ENCODE peak calls at places on chromosomes 7 and 10, in six cellular contexts. One of them, this sample, is unnamed.

GRCh38 chr7:69185170-69185569 is 413.1 kb upstream of the AUTS2 start:
- DNase-seq in mesendoderm: no peak
- DNase-seq in H1: no peak
- DNase-seq in trophoblast cell: no peak
- DNase-seq in IMR-90: no peak
- DNase-seq in neuronal stem cell: no peak
- DNase-seq in this sample: no peak

GRCh38 chr10:59177031-59177861 is 803 bp downstream of the PHYHIPL start:
- DNase-seq in mesendoderm: peak
- DNase-seq in IMR-90: peak
- DNase-seq in neuronal stem cell: peak
- DNase-seq in trophoblast cell: peak
- DNase-seq in H1: no peak
- DNase-seq in this sample: peak

GRCh38 chr7:135538387-135538786 is 19.3 kb upstream of the NUP205 start:
- DNase-seq in mesendoderm: no peak
- DNase-seq in IMR-90: no peak
- DNase-seq in neuronal stem cell: no peak
- DNase-seq in trophoblast cell: no peak
- DNase-seq in H1: no peak
- DNase-seq in this sample: no peak

GRCh38 chr7:80960228-80960627 is 41.4 kb upstream of the SEMA3C start:
- DNase-seq in IMR-90: no peak
- DNase-seq in neuronal stem cell: no peak
- DNase-seq in H1: no peak
- DNase-seq in trophoblast cell: no peak
- DNase-seq in mesendoderm: no peak
- DNase-seq in this sample: no peak

GRCh38 chr10:33476757-33477273 is 142.3 kb upstream of the NRP1 start:
- DNase-seq in H1: no peak
- DNase-seq in IMR-90: no peak
- DNase-seq in neuronal stem cell: no peak
- DNase-seq in trophoblast cell: no peak
- DNase-seq in mesendoderm: no peak
- DNase-seq in this sample: no peak

GRCh38 chr7:45456747-45457146 is 117.4 kb upstream of the ADCY1 start:
- DNase-seq in mesendoderm: no peak
- DNase-seq in trophoblast cell: no peak
- DNase-seq in H1: no peak
- DNase-seq in neuronal stem cell: no peak
- DNase-seq in IMR-90: no peak
- DNase-seq in this sample: no peak

GRCh38 chr10:102603946-102604345 is 40.3 kb upstream of the TRIM8 start:
- DNase-seq in IMR-90: peak
- DNase-seq in mesendoderm: no peak
- DNase-seq in trophoblast cell: no peak
- DNase-seq in H1: no peak
- DNase-seq in neuronal stem cell: no peak
- DNase-seq in this sample: peak

GRCh38 chr10:92800122-92800521 is 48.2 kb upstream of the EXOC6 start:
- DNase-seq in H1: no peak
- DNase-seq in trophoblast cell: no peak
- DNase-seq in IMR-90: no peak
- DNase-seq in mesendoderm: no peak
- DNase-seq in neuronal stem cell: no peak
- DNase-seq in this sample: no peak

GRCh38 chr7:66696774-66697191 is 43.8 kb upstream of the RABGEF1 start:
- DNase-seq in neuronal stem cell: no peak
- DNase-seq in IMR-90: peak
- DNase-seq in trophoblast cell: no peak
- DNase-seq in H1: no peak
- DNase-seq in mesendoderm: no peak
- DNase-seq in this sample: peak

GRCh38 chr7:151677581-151678226 is 158.0 kb upstream of the RHEB start:
- DNase-seq in mesendoderm: no peak
- DNase-seq in trophoblast cell: no peak
- DNase-seq in IMR-90: no peak
- DNase-seq in H1: no peak
- DNase-seq in neuronal stem cell: no peak
- DNase-seq in this sample: no peak

GRCh38 chr7:74236284-74236683 is 17.9 kb downstream of the RFC2 start:
- DNase-seq in IMR-90: no peak
- DNase-seq in H1: no peak
- DNase-seq in trophoblast cell: no peak
- DNase-seq in neuronal stem cell: no peak
- DNase-seq in mesendoderm: no peak
- DNase-seq in this sample: no peak

GRCh38 chr10:126420571-126421275 is 32.4 kb upstream of the ADAM12 start:
- DNase-seq in trophoblast cell: peak
- DNase-seq in neuronal stem cell: no peak
- DNase-seq in H1: no peak
- DNase-seq in IMR-90: no peak
- DNase-seq in mesendoderm: no peak
- DNase-seq in this sample: no peak

GRCh38 chr7:90624128-90624980 is 28.2 kb downstream of the CDK14 start:
- DNase-seq in neuronal stem cell: no peak
- DNase-seq in H1: no peak
- DNase-seq in trophoblast cell: peak
- DNase-seq in IMR-90: peak
- DNase-seq in mesendoderm: peak
- DNase-seq in this sample: peak

DNA sequence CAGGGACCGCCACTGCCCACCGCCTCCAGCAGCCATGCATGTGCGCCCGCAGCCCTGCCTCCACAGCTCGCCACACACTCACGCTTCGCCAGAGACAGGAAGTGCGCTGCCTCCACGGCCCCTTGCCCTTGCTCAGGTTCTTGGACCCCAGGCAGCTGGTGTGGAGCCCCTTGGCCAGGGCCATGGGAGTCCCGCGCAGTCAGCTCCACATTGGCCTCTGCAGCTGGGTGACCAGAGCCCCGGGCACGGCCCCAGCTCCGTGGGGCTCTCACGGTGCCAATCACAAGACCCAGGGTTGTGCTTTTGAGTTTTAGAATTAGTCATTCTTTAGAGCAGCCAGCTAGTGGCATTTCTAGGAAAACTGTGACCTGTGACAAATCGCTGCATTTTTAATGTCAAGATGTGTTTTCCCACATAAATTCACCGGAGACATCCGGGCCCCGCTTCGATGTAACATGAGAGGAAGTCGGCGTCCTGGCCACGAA is 4.3 kb upstream of the UTF1 start:
- DNase-seq in H1: no peak
- DNase-seq in IMR-90: no peak
- DNase-seq in neuronal stem cell: no peak
- DNase-seq in trophoblast cell: no peak
- DNase-seq in mesendoderm: no peak
- DNase-seq in this sample: no peak
- H3K4ac ChIP-seq in H1: peak
- H3K4ac ChIP-seq in IMR-90: no peak
- H3K4ac ChIP-seq in neuronal stem cell: no peak
- H3K4ac ChIP-seq in trophoblast cell: no peak
- H3K4ac ChIP-seq in mesendoderm: peak
- H3K4ac ChIP-seq in this sample: no peak

DNA sequence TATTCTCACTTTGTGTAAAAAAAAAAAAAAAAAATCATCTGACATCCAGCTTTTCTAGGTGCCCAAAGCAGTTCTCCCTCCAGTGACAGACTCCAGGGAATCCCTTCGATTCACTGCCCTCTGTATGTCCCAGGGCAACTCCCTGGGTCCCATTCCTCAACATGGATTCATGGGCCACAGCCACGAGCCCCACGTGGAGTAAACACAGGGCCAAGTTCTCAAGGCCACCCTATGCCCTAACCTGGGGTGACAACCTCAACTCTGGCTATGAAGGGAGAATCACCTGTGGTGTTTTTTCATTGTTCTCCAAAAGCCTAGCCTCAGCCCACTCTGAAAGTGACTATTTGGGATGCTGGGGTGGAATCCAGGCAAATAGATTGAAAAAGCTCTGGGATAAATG is 3.4 kb downstream of the BNIP3 start:
- DNase-seq in neuronal stem cell: no peak
- DNase-seq in mesendoderm: no peak
- DNase-seq in trophoblast cell: no peak
- DNase-seq in IMR-90: no peak
- DNase-seq in H1: no peak
- DNase-seq in this sample: no peak
- H3K4me3 ChIP-seq in neuronal stem cell: no peak
- H3K4me3 ChIP-seq in mesendoderm: no peak
- H3K4me3 ChIP-seq in trophoblast cell: no peak
- H3K4me3 ChIP-seq in IMR-90: no peak
- H3K4me3 ChIP-seq in H1: no peak
- H3K4me3 ChIP-seq in this sample: no peak

GRCh38 chr10:73964743-73965142 is 33.2 kb upstream of the VCL start:
- DNase-seq in H1: no peak
- DNase-seq in neuronal stem cell: no peak
- DNase-seq in IMR-90: no peak
- DNase-seq in mesendoderm: no peak
- DNase-seq in trophoblast cell: no peak
- DNase-seq in this sample: no peak

GRCh38 chr10:73967544-73967943 is 30.4 kb upstream of the VCL start:
- DNase-seq in mesendoderm: peak
- DNase-seq in H1: no peak
- DNase-seq in trophoblast cell: no peak
- DNase-seq in IMR-90: no peak
- DNase-seq in neuronal stem cell: no peak
- DNase-seq in this sample: peak

GRCh38 chr10:73967022-73967429 is 30.9 kb upstream of the VCL start:
- DNase-seq in mesendoderm: peak
- DNase-seq in H1: peak
- DNase-seq in neuronal stem cell: no peak
- DNase-seq in trophoblast cell: no peak
- DNase-seq in IMR-90: no peak
- DNase-seq in this sample: peak

GRCh38 chr10:73968101-73968515 is 29.8 kb upstream of the VCL start:
- DNase-seq in H1: no peak
- DNase-seq in trophoblast cell: no peak
- DNase-seq in IMR-90: no peak
- DNase-seq in mesendoderm: peak
- DNase-seq in neuronal stem cell: no peak
- DNase-seq in this sample: peak

DNA sequence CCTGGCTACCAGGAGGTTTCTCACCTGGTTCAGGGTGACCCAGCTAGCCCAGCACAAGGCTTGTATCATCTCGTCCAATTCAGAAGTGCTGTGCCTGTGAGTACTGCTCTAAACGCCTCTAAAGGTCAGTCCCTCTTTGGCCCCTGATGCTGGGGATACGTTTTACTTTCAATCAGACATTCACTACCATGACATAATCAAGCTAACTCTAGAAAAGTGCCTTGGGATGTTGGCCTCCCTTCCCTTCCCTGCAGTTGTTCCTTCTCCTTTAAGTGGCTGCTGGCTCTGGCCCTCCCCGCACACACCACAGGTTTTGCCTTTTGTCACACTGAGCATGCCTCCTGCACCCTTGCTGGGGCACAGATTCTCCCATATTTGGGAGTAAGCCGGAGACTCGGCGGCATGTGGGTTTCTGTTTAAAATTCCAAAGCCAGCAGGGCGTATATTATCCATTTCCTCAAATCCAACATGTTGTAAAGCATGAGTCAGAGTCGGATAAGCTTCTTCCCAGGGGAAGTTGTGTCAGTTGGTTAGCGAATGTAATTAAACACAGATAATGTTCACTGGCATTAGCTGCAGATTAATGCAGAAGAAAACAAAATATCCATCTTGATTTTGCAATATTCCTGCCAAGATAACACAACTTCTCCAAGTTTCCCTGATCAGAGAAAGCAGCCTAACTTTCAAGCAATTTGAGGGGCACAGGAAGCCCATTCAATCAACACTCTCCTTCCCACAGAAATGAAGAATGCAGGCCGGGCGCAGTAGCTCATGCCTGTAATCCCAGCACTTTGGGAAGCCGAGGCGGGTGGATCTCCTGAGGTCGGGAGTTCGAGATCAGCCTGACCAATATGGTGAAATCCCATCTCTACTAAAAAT is 31.8 kb upstream of the VCL start:
- DNase-seq in trophoblast cell: peak
- DNase-seq in mesendoderm: peak
- DNase-seq in IMR-90: peak
- DNase-seq in neuronal stem cell: peak
- DNase-seq in H1: peak
- DNase-seq in this sample: peak
- H3K4ac ChIP-seq in trophoblast cell: peak
- H3K4ac ChIP-seq in mesendoderm: peak
- H3K4ac ChIP-seq in IMR-90: peak
- H3K4ac ChIP-seq in neuronal stem cell: no peak
- H3K4ac ChIP-seq in H1: peak
- H3K4ac ChIP-seq in this sample: peak

GRCh38 chr10:4038000-4038399 is 253.0 kb upstream of the KLF6 start:
- DNase-seq in H1: no peak
- DNase-seq in trophoblast cell: no peak
- DNase-seq in IMR-90: no peak
- DNase-seq in mesendoderm: no peak
- DNase-seq in neuronal stem cell: no peak
- DNase-seq in this sample: no peak

GRCh38 chr10:4033341-4033896 is 248.4 kb upstream of the KLF6 start:
- DNase-seq in neuronal stem cell: no peak
- DNase-seq in H1: no peak
- DNase-seq in trophoblast cell: no peak
- DNase-seq in IMR-90: peak
- DNase-seq in mesendoderm: no peak
- DNase-seq in this sample: peak

DNA sequence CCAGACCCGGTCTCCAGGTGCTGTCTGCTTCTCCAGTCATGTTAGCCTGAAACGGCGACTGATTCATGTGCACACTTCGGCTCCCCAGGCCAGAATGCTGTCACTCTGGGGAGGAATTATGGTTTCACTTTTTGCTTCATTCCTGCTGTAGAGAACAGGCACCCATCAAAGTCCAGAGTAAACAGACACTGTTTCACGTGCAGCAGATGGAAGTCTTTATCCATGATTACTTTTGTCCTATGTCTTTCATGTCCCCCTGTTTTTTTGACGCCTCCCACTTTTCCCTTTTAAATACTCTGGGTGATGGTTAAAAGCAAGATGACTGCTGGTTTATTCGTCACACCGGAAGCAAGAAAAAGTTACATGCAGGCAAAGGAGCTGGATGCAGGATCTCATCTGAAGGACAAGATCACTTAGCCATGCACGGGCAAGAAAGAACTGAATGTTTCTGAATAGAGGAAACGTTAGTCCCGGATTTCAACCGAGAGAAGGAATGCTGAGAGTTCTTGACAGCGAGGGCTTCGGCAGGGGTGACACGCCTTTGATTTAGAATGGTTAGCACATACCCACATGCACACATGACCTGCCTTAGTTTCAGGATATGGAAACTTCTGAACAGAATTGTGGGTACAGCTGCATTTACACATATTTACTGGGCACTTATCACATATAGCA is 250.0 kb upstream of the KLF6 start:
- DNase-seq in H1: no peak
- DNase-seq in neuronal stem cell: no peak
- DNase-seq in trophoblast cell: peak
- DNase-seq in mesendoderm: no peak
- DNase-seq in IMR-90: peak
- DNase-seq in this sample: peak
- H3K4me3 ChIP-seq in H1: no peak
- H3K4me3 ChIP-seq in neuronal stem cell: no peak
- H3K4me3 ChIP-seq in trophoblast cell: no peak
- H3K4me3 ChIP-seq in mesendoderm: no peak
- H3K4me3 ChIP-seq in IMR-90: peak
- H3K4me3 ChIP-seq in this sample: no peak